ENCODE peak calls at places on chromosome 19, in nine cellular contexts. F is HTR-8/SVneo, P is NCI-H2029 treated with DMSO at 0.1 percent for 48 hours, X is T-helper 1 cell, V is EL, A is transverse colon, N is ascending aorta, Q is EH, L is heart left ventricle. D is an unnamed sample.

GRCh38 chr19:37946132-37946531 is 39.1 kb downstream of the SIPA1L3 start:
- DNase-seq in A (no peak), X (no peak), P (no peak), F (no peak), V (no peak), Q (no peak), L (no peak), N (no peak), D (no peak)

GRCh38 chr19:55406869-55407624 is 541 bp downstream of the UBE2S start:
- DNase-seq in V (no peak), F (no peak), A (peak), X (no peak), P (no peak), Q (peak), L (no peak), N (no peak), D (no peak)

GRCh38 chr19:46378268-46378667 is 31.4 kb downstream of the PPP5C start:
- DNase-seq in F (no peak), X (no peak), V (peak), N (no peak), Q (peak), L (no peak), A (no peak), P (no peak), D (peak)

GRCh38 chr19:40697007-40697406 is 6.6 kb upstream of the NUMBL start:
- DNase-seq in X (no peak), A (no peak), Q (no peak), L (no peak), N (no peak), V (no peak), F (no peak), P (no peak), D (no peak)

GRCh38 chr19:41694196-41694595 is 6.1 kb upstream of the CEACAM7 start:
- DNase-seq in A (no peak), F (no peak), X (no peak), P (no peak), L (no peak), Q (no peak), V (no peak), N (no peak), D (no peak)

GRCh38 chr19:48090281-48090802 is 20.3 kb downstream of the PLA2G4C start:
- DNase-seq in F (no peak), L (no peak), X (no peak), N (no peak), A (no peak), V (peak), P (peak), Q (peak), D (peak)

GRCh38 chr19:792361-792885 is 4.8 kb upstream of the PTBP1 start:
- DNase-seq in L (no peak), F (no peak), V (no peak), X (no peak), A (no peak), P (no peak), Q (no peak), N (no peak), D (no peak)

GRCh38 chr19:46297700-46298476 is 1.0 kb downstream of the HIF3A start:
- DNase-seq in P (no peak), L (peak), X (no peak), Q (no peak), A (peak), F (no peak), N (peak), V (no peak), D (no peak)

GRCh38 chr19:47247308-47247990 is 8.9 kb upstream of the CCDC9 start:
- DNase-seq in N (no peak), F (no peak), Q (peak), P (peak), L (peak), V (peak), X (peak), A (peak), D (peak)

GRCh38 chr19:49799798-49800376 is 13.2 kb downstream of the FUZ start:
- DNase-seq in L (no peak), F (no peak), P (no peak), V (no peak), N (no peak), A (no peak), Q (no peak), X (no peak), D (no peak)

GRCh38 chr19:44752816-44753618 is 4.5 kb downstream of the BCL3 start:
- DNase-seq in A (peak), N (peak), P (peak), Q (peak), X (peak), L (peak), F (peak), V (peak), D (peak)

GRCh38 chr19:4371209-4371897 is 28.0 kb downstream of the MPND start:
- DNase-seq in X (no peak), N (no peak), V (no peak), A (no peak), Q (no peak), F (no peak), P (no peak), L (peak), D (no peak)